ENCODE peak calls at places on chromosomes 4 and X, in nine cellular contexts. One of them, this sample, is unnamed.

GRCh38 chrX:23783569-23784486 is 855 bp downstream of the SAT1 start:
- DNase-seq in foreskin fibroblast: no peak
- DNase-seq in lung: no peak
- DNase-seq in tibial nerve: no peak
- DNase-seq in adrenal gland: no peak
- DNase-seq in mammary epithelial cell: no peak
- DNase-seq in right cardiac atrium: no peak
- DNase-seq in heart left ventricle: no peak
- DNase-seq in choroid plexus epithelial cell: peak
- DNase-seq in this sample: no peak

GRCh38 chr4:63717384-63717783 is 691.9 kb downstream of the TECRL start:
- DNase-seq in choroid plexus epithelial cell: peak
- DNase-seq in lung: no peak
- DNase-seq in mammary epithelial cell: no peak
- DNase-seq in adrenal gland: no peak
- DNase-seq in heart left ventricle: no peak
- DNase-seq in right cardiac atrium: no peak
- DNase-seq in foreskin fibroblast: no peak
- DNase-seq in tibial nerve: no peak
- DNase-seq in this sample: no peak

GRCh38 chrX:150451953-150452352 is 88.8 kb downstream of the MAMLD1 start:
- DNase-seq in tibial nerve: no peak
- DNase-seq in lung: peak
- DNase-seq in heart left ventricle: no peak
- DNase-seq in mammary epithelial cell: no peak
- DNase-seq in adrenal gland: no peak
- DNase-seq in right cardiac atrium: no peak
- DNase-seq in choroid plexus epithelial cell: no peak
- DNase-seq in foreskin fibroblast: no peak
- DNase-seq in this sample: no peak

GRCh38 chr4:76199664-76200211 is 13.9 kb downstream of the SCARB2 start:
- DNase-seq in tibial nerve: no peak
- DNase-seq in choroid plexus epithelial cell: no peak
- DNase-seq in mammary epithelial cell: no peak
- DNase-seq in lung: no peak
- DNase-seq in adrenal gland: no peak
- DNase-seq in right cardiac atrium: peak
- DNase-seq in foreskin fibroblast: no peak
- DNase-seq in heart left ventricle: no peak
- DNase-seq in this sample: no peak

GRCh38 chrX:148588649-148589310 is 88.4 kb downstream of the AFF2 start:
- DNase-seq in right cardiac atrium: no peak
- DNase-seq in mammary epithelial cell: peak
- DNase-seq in foreskin fibroblast: peak
- DNase-seq in heart left ventricle: no peak
- DNase-seq in choroid plexus epithelial cell: peak
- DNase-seq in tibial nerve: no peak
- DNase-seq in adrenal gland: no peak
- DNase-seq in lung: no peak
- DNase-seq in this sample: peak

GRCh38 chr4:145279122-145279960 is 99.0 kb upstream of the OTUD4 start:
- DNase-seq in lung: no peak
- DNase-seq in right cardiac atrium: no peak
- DNase-seq in choroid plexus epithelial cell: peak
- DNase-seq in adrenal gland: no peak
- DNase-seq in foreskin fibroblast: peak
- DNase-seq in mammary epithelial cell: peak
- DNase-seq in heart left ventricle: no peak
- DNase-seq in tibial nerve: no peak
- DNase-seq in this sample: peak

GRCh38 chr4:76665139-76665538 is 230.1 kb downstream of the SHROOM3 start:
- DNase-seq in adrenal gland: no peak
- DNase-seq in foreskin fibroblast: peak
- DNase-seq in lung: peak
- DNase-seq in heart left ventricle: no peak
- DNase-seq in choroid plexus epithelial cell: no peak
- DNase-seq in right cardiac atrium: no peak
- DNase-seq in mammary epithelial cell: peak
- DNase-seq in tibial nerve: no peak
- DNase-seq in this sample: no peak

GRCh38 chr4:13670456-13671150 is 43.1 kb upstream of the BOD1L1 start:
- DNase-seq in right cardiac atrium: no peak
- DNase-seq in foreskin fibroblast: no peak
- DNase-seq in mammary epithelial cell: no peak
- DNase-seq in choroid plexus epithelial cell: no peak
- DNase-seq in heart left ventricle: no peak
- DNase-seq in tibial nerve: no peak
- DNase-seq in lung: no peak
- DNase-seq in adrenal gland: no peak
- DNase-seq in this sample: no peak

GRCh38 chr4:69832326-69833030 is 27.5 kb downstream of the SULT1E1 start:
- DNase-seq in mammary epithelial cell: no peak
- DNase-seq in choroid plexus epithelial cell: no peak
- DNase-seq in tibial nerve: no peak
- DNase-seq in right cardiac atrium: no peak
- DNase-seq in adrenal gland: no peak
- DNase-seq in foreskin fibroblast: no peak
- DNase-seq in heart left ventricle: no peak
- DNase-seq in lung: no peak
- DNase-seq in this sample: no peak

GRCh38 chr4:69831646-69832325 is 28.2 kb downstream of the SULT1E1 start:
- DNase-seq in heart left ventricle: peak
- DNase-seq in choroid plexus epithelial cell: no peak
- DNase-seq in foreskin fibroblast: no peak
- DNase-seq in lung: no peak
- DNase-seq in adrenal gland: peak
- DNase-seq in tibial nerve: no peak
- DNase-seq in right cardiac atrium: no peak
- DNase-seq in mammary epithelial cell: no peak
- DNase-seq in this sample: no peak

GRCh38 chr4:69831270-69831627 is 28.7 kb downstream of the SULT1E1 start:
- DNase-seq in heart left ventricle: no peak
- DNase-seq in lung: no peak
- DNase-seq in mammary epithelial cell: no peak
- DNase-seq in adrenal gland: no peak
- DNase-seq in tibial nerve: no peak
- DNase-seq in foreskin fibroblast: no peak
- DNase-seq in choroid plexus epithelial cell: no peak
- DNase-seq in right cardiac atrium: no peak
- DNase-seq in this sample: no peak

GRCh38 chr4:69829678-69830077 is 30.3 kb downstream of the SULT1E1 start:
- DNase-seq in adrenal gland: no peak
- DNase-seq in lung: no peak
- DNase-seq in right cardiac atrium: no peak
- DNase-seq in choroid plexus epithelial cell: no peak
- DNase-seq in heart left ventricle: no peak
- DNase-seq in foreskin fibroblast: no peak
- DNase-seq in tibial nerve: no peak
- DNase-seq in mammary epithelial cell: no peak
- DNase-seq in this sample: no peak

DNA sequence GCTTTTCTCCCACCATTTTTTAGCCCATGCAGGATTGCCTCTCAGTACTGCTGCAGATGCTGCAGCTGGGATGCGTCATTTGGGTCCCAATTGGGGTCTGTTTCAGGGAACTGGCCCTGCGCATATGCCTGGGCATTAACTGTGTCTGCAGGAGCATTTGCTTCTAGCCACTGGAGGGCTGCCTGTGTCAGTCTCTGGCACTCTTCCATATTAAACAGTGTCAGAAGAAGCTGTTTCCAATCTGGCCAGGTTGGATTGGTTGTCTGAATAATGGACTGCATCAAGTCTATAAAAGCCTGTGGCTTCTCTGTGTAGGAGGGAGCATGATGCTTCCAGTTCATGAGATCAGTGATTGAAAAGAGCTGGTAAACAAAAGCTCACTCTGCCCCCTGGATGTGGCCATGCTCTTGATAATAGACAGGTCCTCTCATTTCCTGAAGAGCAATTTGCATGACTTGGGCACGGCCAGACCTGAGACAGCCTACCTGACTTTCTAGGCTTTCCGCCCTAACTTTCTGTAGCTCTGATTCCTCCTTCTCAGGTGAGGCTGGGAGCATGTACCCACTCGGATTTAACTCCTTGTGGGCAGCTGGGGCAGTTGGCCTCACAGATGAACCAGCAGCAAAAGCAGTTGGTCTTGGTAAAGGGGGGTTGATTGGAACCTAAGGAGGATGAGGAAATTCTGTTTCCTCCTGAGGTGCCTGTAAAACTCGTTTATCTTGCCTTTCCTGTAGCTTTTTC is 29.2 kb downstream of the SULT1E1 start:
- DNase-seq in mammary epithelial cell: peak
- DNase-seq in tibial nerve: no peak
- DNase-seq in adrenal gland: no peak
- DNase-seq in right cardiac atrium: no peak
- DNase-seq in heart left ventricle: no peak
- DNase-seq in choroid plexus epithelial cell: peak
- DNase-seq in lung: no peak
- DNase-seq in foreskin fibroblast: peak
- DNase-seq in this sample: peak
- H3K4me3 ChIP-seq in mammary epithelial cell: no peak
- H3K4me3 ChIP-seq in tibial nerve: no peak
- H3K4me3 ChIP-seq in adrenal gland: no peak
- H3K4me3 ChIP-seq in right cardiac atrium: no peak
- H3K4me3 ChIP-seq in heart left ventricle: no peak
- H3K4me3 ChIP-seq in choroid plexus epithelial cell: no peak
- H3K4me3 ChIP-seq in lung: no peak
- H3K4me3 ChIP-seq in foreskin fibroblast: no peak
- H3K4me3 ChIP-seq in this sample: no peak

GRCh38 chr4:74000301-74000700 is 1.8 kb upstream of the CXCL5 start:
- DNase-seq in foreskin fibroblast: no peak
- DNase-seq in choroid plexus epithelial cell: no peak
- DNase-seq in mammary epithelial cell: no peak
- DNase-seq in tibial nerve: no peak
- DNase-seq in lung: no peak
- DNase-seq in heart left ventricle: no peak
- DNase-seq in right cardiac atrium: no peak
- DNase-seq in adrenal gland: no peak
- DNase-seq in this sample: no peak

GRCh38 chr4:74006009-74006476 is 7.6 kb upstream of the CXCL5 start:
- DNase-seq in adrenal gland: no peak
- DNase-seq in heart left ventricle: no peak
- DNase-seq in foreskin fibroblast: peak
- DNase-seq in tibial nerve: no peak
- DNase-seq in mammary epithelial cell: peak
- DNase-seq in right cardiac atrium: no peak
- DNase-seq in lung: no peak
- DNase-seq in choroid plexus epithelial cell: peak
- DNase-seq in this sample: peak

GRCh38 chr4:74009307-74009706 is 10.8 kb upstream of the CXCL5 start:
- DNase-seq in right cardiac atrium: no peak
- DNase-seq in heart left ventricle: no peak
- DNase-seq in mammary epithelial cell: no peak
- DNase-seq in adrenal gland: no peak
- DNase-seq in lung: no peak
- DNase-seq in tibial nerve: no peak
- DNase-seq in choroid plexus epithelial cell: no peak
- DNase-seq in foreskin fibroblast: no peak
- DNase-seq in this sample: no peak

GRCh38 chr4:74004668-74005067 is 6.2 kb upstream of the CXCL5 start:
- DNase-seq in tibial nerve: no peak
- DNase-seq in lung: no peak
- DNase-seq in foreskin fibroblast: no peak
- DNase-seq in adrenal gland: no peak
- DNase-seq in mammary epithelial cell: no peak
- DNase-seq in choroid plexus epithelial cell: no peak
- DNase-seq in right cardiac atrium: no peak
- DNase-seq in heart left ventricle: no peak
- DNase-seq in this sample: no peak

DNA sequence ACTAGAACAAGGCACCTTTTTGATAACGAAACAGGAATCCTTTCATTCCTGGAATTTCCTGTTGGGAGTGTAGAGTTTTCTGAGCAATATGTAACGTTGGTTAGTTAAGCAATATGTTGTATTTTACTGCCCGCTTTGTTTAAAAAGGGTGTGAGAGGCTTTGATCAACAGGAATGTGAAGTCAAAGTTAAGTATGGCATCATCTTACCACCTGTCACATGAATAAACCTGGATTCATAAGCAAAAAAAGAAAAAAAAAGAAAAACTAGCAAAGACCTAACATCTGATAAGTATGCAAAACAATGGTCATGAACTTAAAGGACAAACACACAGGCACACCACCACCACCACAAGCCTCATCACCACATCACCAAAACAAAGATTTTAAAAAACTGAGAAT is 7.1 kb upstream of the CXCL5 start:
- DNase-seq in adrenal gland: no peak
- DNase-seq in heart left ventricle: no peak
- DNase-seq in foreskin fibroblast: peak
- DNase-seq in right cardiac atrium: no peak
- DNase-seq in tibial nerve: no peak
- DNase-seq in lung: no peak
- DNase-seq in mammary epithelial cell: peak
- DNase-seq in choroid plexus epithelial cell: no peak
- DNase-seq in this sample: no peak
- H3K4me3 ChIP-seq in adrenal gland: no peak
- H3K4me3 ChIP-seq in heart left ventricle: no peak
- H3K4me3 ChIP-seq in foreskin fibroblast: no peak
- H3K4me3 ChIP-seq in right cardiac atrium: no peak
- H3K4me3 ChIP-seq in tibial nerve: no peak
- H3K4me3 ChIP-seq in lung: no peak
- H3K4me3 ChIP-seq in mammary epithelial cell: no peak
- H3K4me3 ChIP-seq in choroid plexus epithelial cell: no peak
- H3K4me3 ChIP-seq in this sample: no peak

DNA sequence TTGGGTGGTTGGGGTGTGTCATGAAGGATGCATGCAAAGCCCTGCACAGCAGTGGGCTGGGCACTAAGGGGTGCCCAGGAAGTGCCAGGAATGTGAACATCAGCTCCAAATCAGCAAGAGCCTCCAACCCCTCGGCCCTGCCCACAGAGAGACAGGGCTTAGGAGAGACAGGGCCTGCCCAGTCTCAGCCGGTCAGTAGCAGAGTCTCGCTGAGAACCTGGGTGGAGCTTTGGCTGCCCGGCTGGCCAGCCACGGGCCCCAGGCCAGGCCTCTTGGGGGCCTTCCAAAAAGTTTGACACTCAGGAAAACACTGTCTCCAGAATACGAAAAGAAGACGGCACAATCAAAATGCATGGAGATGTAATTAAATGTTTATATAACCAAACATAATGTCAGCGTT is 4.3 kb upstream of the MXD4 start:
- DNase-seq in lung: no peak
- DNase-seq in mammary epithelial cell: no peak
- DNase-seq in choroid plexus epithelial cell: peak
- DNase-seq in adrenal gland: peak
- DNase-seq in foreskin fibroblast: peak
- DNase-seq in tibial nerve: peak
- DNase-seq in heart left ventricle: peak
- DNase-seq in right cardiac atrium: peak
- DNase-seq in this sample: no peak
- H3K4me3 ChIP-seq in lung: no peak
- H3K4me3 ChIP-seq in mammary epithelial cell: no peak
- H3K4me3 ChIP-seq in choroid plexus epithelial cell: no peak
- H3K4me3 ChIP-seq in adrenal gland: no peak
- H3K4me3 ChIP-seq in foreskin fibroblast: no peak
- H3K4me3 ChIP-seq in tibial nerve: no peak
- H3K4me3 ChIP-seq in heart left ventricle: no peak
- H3K4me3 ChIP-seq in right cardiac atrium: no peak
- H3K4me3 ChIP-seq in this sample: no peak

DNA sequence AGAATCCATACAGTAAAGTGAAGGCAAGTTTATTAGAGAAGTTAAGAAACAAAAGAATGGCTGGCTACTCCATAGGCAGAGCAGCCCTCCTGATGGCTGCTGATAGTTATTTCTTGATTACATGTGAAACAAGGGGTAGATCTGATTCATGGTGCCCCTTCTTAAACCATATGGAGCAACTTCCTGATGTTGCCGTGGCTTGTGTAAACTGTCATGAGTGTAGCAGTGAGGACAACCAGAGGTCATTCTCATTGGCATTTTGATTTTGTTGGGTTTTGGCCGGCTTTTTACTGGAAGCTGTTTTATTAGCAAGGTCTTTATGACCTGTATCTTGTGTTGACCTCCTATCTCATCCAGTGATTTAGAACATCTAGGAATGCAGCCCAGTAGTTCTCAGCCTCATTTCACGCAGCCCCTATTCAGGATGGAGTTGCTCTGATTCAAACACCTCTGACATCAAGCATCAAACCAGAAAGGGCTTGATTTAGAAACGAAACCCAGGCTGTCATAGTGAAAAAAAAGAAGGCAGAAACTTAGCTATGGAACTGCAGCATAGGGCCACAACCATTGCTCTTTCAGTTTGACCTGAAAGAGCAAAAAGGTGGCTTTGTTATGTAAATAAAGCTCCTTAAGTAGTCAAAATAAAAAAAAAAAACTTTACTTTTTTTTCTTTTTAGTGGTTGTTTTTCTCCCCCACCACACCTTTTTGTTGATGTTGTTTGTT is 37.8 kb downstream of the SPCS3 start:
- DNase-seq in tibial nerve: no peak
- DNase-seq in adrenal gland: no peak
- DNase-seq in choroid plexus epithelial cell: no peak
- DNase-seq in foreskin fibroblast: peak
- DNase-seq in mammary epithelial cell: no peak
- DNase-seq in right cardiac atrium: no peak
- DNase-seq in lung: no peak
- DNase-seq in heart left ventricle: no peak
- DNase-seq in this sample: peak
- H3K4me3 ChIP-seq in tibial nerve: no peak
- H3K4me3 ChIP-seq in adrenal gland: no peak
- H3K4me3 ChIP-seq in choroid plexus epithelial cell: no peak
- H3K4me3 ChIP-seq in foreskin fibroblast: no peak
- H3K4me3 ChIP-seq in mammary epithelial cell: no peak
- H3K4me3 ChIP-seq in right cardiac atrium: no peak
- H3K4me3 ChIP-seq in lung: no peak
- H3K4me3 ChIP-seq in heart left ventricle: no peak
- H3K4me3 ChIP-seq in this sample: no peak